ENCODE peak calls at places on chromosomes 1 and 21, in five cellular contexts. G is NCI-H1105; I is endothelial cell of umbilical vein; R is stimulated activated naive B cell treated with anti-CD40 and anti-IgM and Interleukin-4, amounts not matched to agents 10 μg/mL and 1 μg/mL and 100 μg/mL, for 72 hours; J is HT1080. C is an unnamed sample.

GRCh38 chr1:184222561-184223157 is 164.2 kb upstream of the C1orf21 start:
- DNase-seq in G (peak; percentile 23), J (peak; percentile 41), I (peak; percentile 57), R (no peak), C (peak; percentile 64)

GRCh38 chr1:207088731-207089626 is at the start of gene C4BPB:
- DNase-seq in I (no peak), J (peak; percentile 25), G (no peak), R (no peak), C (peak; percentile 64)

GRCh38 chr1:207256869-207257268 is 64.6 kb upstream of the CD55 start:
- DNase-seq in R (no peak), J (no peak), G (no peak), I (no peak), C (no peak)

GRCh38 chr1:70818391-70818790 is 229.2 kb downstream of the PTGER3 start:
- DNase-seq in I (no peak), J (no peak), G (no peak), R (no peak), C (no peak)

GRCh38 chr1:88740784-88741183 is 56.7 kb downstream of the PKN2 start:
- DNase-seq in R (no peak), J (no peak), G (no peak), I (no peak), C (no peak)

GRCh38 chr1:46315669-46316403 is 12.3 kb downstream of the UQCRH start:
- DNase-seq in I (no peak), R (no peak), J (no peak), G (no peak), C (peak; percentile 63)

GRCh38 chr1:202158810-202159533 is 1.4 kb downstream of the PTPN7 start:
- DNase-seq in J (no peak), G (no peak), I (no peak), R (no peak), C (no peak)

GRCh38 chr21:14876464-14876863 is 188.3 kb downstream of the NRIP1 start:
- DNase-seq in I (no peak), R (no peak), G (no peak), J (no peak), C (no peak)

GRCh38 chr1:24299901-24300300 is 19.3 kb upstream of the GRHL3 start:
- DNase-seq in J (no peak), I (no peak), G (no peak), R (no peak), C (no peak)

GRCh38 chr1:226104671-226105121 is 42.2 kb downstream of the H3-3A start:
- DNase-seq in R (no peak), I (no peak), J (peak; percentile 73), G (no peak), C (peak; percentile 65)

GRCh38 chr1:235254721-235255120 is 73.3 kb downstream of the ARID4B start:
- DNase-seq in J (no peak), I (no peak), G (no peak), R (no peak), C (no peak)

GRCh38 chr21:20388400-20388799 is 609.8 kb upstream of the NCAM2 start:
- DNase-seq in J (no peak), I (no peak), G (no peak), R (no peak), C (no peak)

GRCh38 chr1:19096036-19096833 is 113.8 kb downstream of the UBR4 start:
- DNase-seq in I (peak; percentile 55), J (no peak), G (no peak), R (no peak), C (peak; percentile 74)

GRCh38 chr1:216788671-216789070 is 65.4 kb upstream of the ESRRG start:
- DNase-seq in I (no peak), R (no peak), G (no peak), J (no peak), C (no peak)